ENCODE peak calls at places on chromosome 16, in four cellular contexts. W is A549, N is dorsolateral prefrontal cortex, X is GM04504. J is an unnamed sample.

GRCh38 chr16:24729967-24730815 is 740 bp downstream of the TNRC6A start:
- DNase-seq in X (no peak), N (no peak), W (peak; percentile 44), J (no peak)

GRCh38 chr16:28189237-28189636 is 22.5 kb downstream of the XPO6 start:
- DNase-seq in X (no peak), W (no peak), N (no peak), J (no peak)

GRCh38 chr16:28035866-28036393 is 27.6 kb downstream of the GSG1L start:
- DNase-seq in N (no peak), X (no peak), W (no peak), J (no peak)

GRCh38 chr16:57307365-57307764 is 22.9 kb upstream of the PLLP start:
- DNase-seq in X (no peak), W (no peak), N (no peak), J (no peak)

GRCh38 chr16:72474511-72475123 is 302.7 kb upstream of the PMFBP1 start:
- DNase-seq in X (no peak), W (no peak), N (no peak), J (peak; percentile 74)

GRCh38 chr16:13438064-13438463 is 481.9 kb upstream of the ERCC4 start:
- DNase-seq in W (no peak), N (no peak), X (no peak), J (no peak)

GRCh38 chr16:31138621-31139578 is 3.4 kb upstream of the PRSS8 start:
- DNase-seq in N (no peak), W (peak; percentile 76), X (no peak), J (peak; percentile 4)

GRCh38 chr16:72875291-72876036 is 172.5 kb downstream of the ZFHX3 start:
- DNase-seq in W (no peak), N (no peak), X (no peak), J (no peak)

GRCh38 chr16:87463722-87464690 is 28.8 kb downstream of the ZCCHC14 start:
- DNase-seq in X (no peak), W (no peak), N (no peak), J (peak; percentile 39)

GRCh38 chr16:11219188-11219587 is 36.8 kb downstream of the SOCS1 start:
- DNase-seq in W (no peak), X (no peak), N (no peak), J (no peak)

GRCh38 chr16:4183258-4184037 is 58.4 kb downstream of the SRL start:
- DNase-seq in W (peak; percentile 88), X (peak; percentile 87), N (peak; percentile 83), J (peak; percentile 70)

GRCh38 chr16:29230671-29231091 is 175.8 kb downstream of the NPIPB11 start:
- DNase-seq in X (no peak), W (no peak), N (no peak), J (no peak)

GRCh38 chr16:78127130-78127529 is 27.7 kb downstream of the WWOX start:
- DNase-seq in X (peak; percentile 16), N (no peak), W (no peak), J (peak; percentile 24)

GRCh38 chr16:89393731-89394406 is 96.5 kb downstream of the ANKRD11 start:
- DNase-seq in N (no peak), X (no peak), W (no peak), J (no peak)

GRCh38 chr16:11100239-11100750 is 155.7 kb downstream of the SOCS1 start:
- DNase-seq in X (peak; percentile 81), W (no peak), N (no peak), J (peak; percentile 93)

GRCh38 chr16:11308493-11309283 is 27.6 kb upstream of the PRM1 start:
- DNase-seq in W (no peak), N (no peak), X (no peak), J (no peak)

GRCh38 chr16:11681526-11681925 is 13.3 kb downstream of the SNN start:
- DNase-seq in N (no peak), X (no peak), W (no peak), J (no peak)

J was measured in skeletal muscle cell.